ENCODE peak calls at places on chromosome 2, in nine cellular contexts. C, A, X, B, Y, T, V, G and M are unnamed samples.

GRCh38 chr2:105378276-105378840 is 20.5 kb downstream of the FHL2 start:
- DNase-seq in C (no peak), A (no peak), X (no peak), B (peak; percentile 19), Y (no peak), T (no peak), V (peak; percentile 47), G (no peak), M (no peak)

GRCh38 chr2:51918113-51918512 is 886.2 kb upstream of the NRXN1 start:
- DNase-seq in C (no peak), A (no peak), X (no peak), B (peak; percentile 76), Y (no peak), T (no peak), V (no peak), G (no peak), M (no peak)

GRCh38 chr2:148231858-148232257 is 211.0 kb downstream of the MBD5 start:
- DNase-seq in C (no peak), A (no peak), X (no peak), B (no peak), Y (no peak), T (no peak), V (no peak), G (no peak), M (no peak)

GRCh38 chr2:223797811-223798721 is 39.3 kb downstream of the AP1S3 start:
- DNase-seq in C (no peak), A (no peak), X (no peak), B (peak; percentile 68), Y (no peak), T (peak; percentile 7), V (no peak), G (no peak), M (peak; percentile 41)

GRCh38 chr2:29115797-29116781 is 874 bp downstream of the CLIP4 start:
- DNase-seq in C (peak; percentile 56), A (no peak), X (peak; percentile 55), B (peak; percentile 87), Y (no peak), T (peak; percentile 18), V (peak; percentile 88), G (peak; percentile 17), M (peak; percentile 72)

GRCh38 chr2:161971532-161971931 is 102.5 kb downstream of the DPP4 start:
- DNase-seq in C (no peak), A (no peak), X (no peak), B (no peak), Y (no peak), T (no peak), V (no peak), G (no peak), M (no peak)

GRCh38 chr2:224085811-224086210 is 46.7 kb upstream of the SERPINE2 start:
- DNase-seq in C (no peak), A (no peak), X (no peak), B (peak; percentile 21), Y (no peak), T (no peak), V (no peak), G (no peak), M (no peak)

GRCh38 chr2:101741775-101742520 is 44.4 kb downstream of the MAP4K4 start:
- DNase-seq in C (no peak), A (no peak), X (no peak), B (no peak), Y (no peak), T (no peak), V (no peak), G (no peak), M (peak; percentile 8)

GRCh38 chr2:113053666-113054435 is 1.2 kb upstream of the IL36B start:
- DNase-seq in C (no peak), A (no peak), X (no peak), B (no peak), Y (no peak), T (no peak), V (no peak), G (no peak), M (no peak)

GRCh38 chr2:170717991-170718589 is 3.0 kb downstream of the SP5 start:
- DNase-seq in C (no peak), A (no peak), X (no peak), B (no peak), Y (no peak), T (no peak), V (no peak), G (no peak), M (no peak)

GRCh38 chr2:69102234-69102633 is 89.3 kb downstream of the ANTXR1 start:
- DNase-seq in C (no peak), A (no peak), X (no peak), B (no peak), Y (no peak), T (no peak), V (no peak), G (no peak), M (no peak)

GRCh38 chr2:37775908-37776250 is 104.4 kb upstream of the CDC42EP3 start:
- DNase-seq in C (no peak), A (no peak), X (no peak), B (peak; percentile 68), Y (no peak), T (no peak), V (no peak), G (no peak), M (no peak)